ENCODE peak calls at places on chromosome 19, in nine cellular contexts. Q is fibroblast of pulmonary artery, M is mammary epithelial cell, I is dorsolateral prefrontal cortex, Z is transverse colon, N is mucosa of descending colon, J is breast epithelium, O is stomach, A is tibial nerve. E is an unnamed sample.

GRCh38 chr19:33639034-33639681 is 17.4 kb downstream of the CHST8 start:
- DNase-seq in O (no peak), I (no peak), N (no peak), A (no peak), Z (no peak), J (no peak), M (no peak), Q (no peak), E (no peak)

GRCh38 chr19:54523403-54523802 is 20.8 kb downstream of the LAIR2 start:
- DNase-seq in Q (peak), A (no peak), O (no peak), N (no peak), I (no peak), J (no peak), Z (no peak), M (peak), E (peak)

GRCh38 chr19:18430417-18431144 is 7.4 kb downstream of the ISYNA1 start:
- DNase-seq in I (no peak), N (peak), Z (no peak), J (no peak), Q (no peak), M (no peak), O (no peak), A (no peak), E (no peak)

GRCh38 chr19:55209430-55210119 is at the start of gene PTPRH:
- DNase-seq in N (peak), J (no peak), M (no peak), Q (no peak), A (no peak), I (no peak), Z (peak), O (peak), E (no peak)

GRCh38 chr19:34366670-34367423 is 1.9 kb downstream of the GPI start:
- DNase-seq in A (no peak), I (no peak), O (no peak), Q (peak), M (peak), J (no peak), Z (no peak), N (no peak), E (peak)

GRCh38 chr19:10105241-10106099 is 692 bp upstream of the PPAN start:
- DNase-seq in J (no peak), N (no peak), O (no peak), M (no peak), Z (peak), A (no peak), Q (no peak), I (no peak), E (no peak)

GRCh38 chr19:17576758-17577532 is 21.5 kb downstream of the COLGALT1 start:
- DNase-seq in J (no peak), M (peak), A (peak), Z (peak), Q (no peak), O (no peak), N (peak), I (no peak), E (peak)

GRCh38 chr19:17522988-17523872 is 11.8 kb downstream of the PGLS start:
- DNase-seq in Q (no peak), O (peak), A (peak), M (no peak), J (no peak), I (no peak), N (peak), Z (peak), E (no peak)

GRCh38 chr19:54138777-54139256 is 1.3 kb downstream of the CNOT3 start:
- DNase-seq in M (no peak), I (no peak), Z (no peak), O (no peak), N (no peak), A (no peak), J (no peak), Q (no peak), E (no peak)

GRCh38 chr19:3766520-3766919 is 4.0 kb downstream of the MRPL54 start:
- DNase-seq in I (no peak), Z (no peak), M (no peak), O (no peak), N (no peak), Q (no peak), A (no peak), J (no peak), E (no peak)

GRCh38 chr19:8206147-8207087 is 2.8 kb upstream of the CERS4 start:
- DNase-seq in Q (no peak), N (no peak), M (no peak), O (peak), Z (no peak), A (no peak), J (no peak), I (no peak), E (no peak)

GRCh38 chr19:3785464-3785937 is 680 bp downstream of the MATK start:
- DNase-seq in A (no peak), N (peak), J (no peak), Q (no peak), I (peak), M (no peak), O (no peak), Z (no peak), E (peak)

GRCh38 chr19:46714523-46715106 is 2.3 kb downstream of the PRKD2 start:
- DNase-seq in I (no peak), Q (no peak), Z (no peak), J (no peak), O (no peak), A (no peak), M (no peak), N (no peak), E (no peak)

GRCh38 chr19:7789447-7789846 is 26.4 kb downstream of the CLEC4M start:
- DNase-seq in N (peak), Q (no peak), Z (peak), A (no peak), J (no peak), I (no peak), M (no peak), O (no peak), E (no peak)

GRCh38 chr19:44576843-44577565 is 36.4 kb upstream of the IGSF23 start:
- DNase-seq in Z (peak), O (peak), Q (peak), A (no peak), I (no peak), N (no peak), J (no peak), M (peak), E (peak)

GRCh38 chr19:45643927-45644771 is 5.0 kb upstream of the EML2 start:
- DNase-seq in N (no peak), M (no peak), O (no peak), Z (no peak), J (no peak), A (no peak), I (peak), Q (no peak), E (no peak)

GRCh38 chr19:55158848-55159793 is 1.6 kb upstream of the TNNI3 start:
- DNase-seq in N (no peak), I (no peak), Z (no peak), J (no peak), M (no peak), O (no peak), A (no peak), Q (peak), E (peak)

GRCh38 chr19:18408053-18408476 is 10.6 kb upstream of the LRRC25 start:
- DNase-seq in Z (peak), J (no peak), A (no peak), O (peak), I (no peak), Q (no peak), N (no peak), M (no peak), E (no peak)

GRCh38 chr19:36113895-36114762 is 546 bp downstream of the POLR2I start:
- DNase-seq in O (peak), N (peak), Z (peak), I (no peak), A (peak), J (peak), Q (peak), M (peak), E (peak)

GRCh38 chr19:47505506-47505905 is 9.4 kb downstream of the NAPA start:
- DNase-seq in I (no peak), Z (no peak), M (no peak), J (no peak), Q (no peak), A (no peak), O (no peak), N (no peak), E (no peak)

GRCh38 chr19:19587776-19588175 is 30.7 kb downstream of the PBX4 start:
- DNase-seq in Q (no peak), Z (no peak), M (no peak), N (no peak), I (no peak), A (no peak), O (no peak), J (no peak), E (no peak)

GRCh38 chr19:21848706-21849105 is 12.7 kb upstream of the ZNF43 start:
- DNase-seq in N (no peak), O (no peak), Z (no peak), A (no peak), Q (peak), I (no peak), J (no peak), M (peak), E (peak)

GRCh38 chr19:38004505-38005223 is 97.7 kb downstream of the SIPA1L3 start:
- DNase-seq in A (peak), M (peak), I (peak), Q (peak), O (peak), J (peak), Z (peak), N (peak), E (peak)

GRCh38 chr19:27676877-27677276 is 1536.1 kb downstream of the UQCRFS1 start:
- DNase-seq in Q (no peak), M (no peak), N (no peak), Z (no peak), O (no peak), J (no peak), I (no peak), A (no peak), E (no peak)

GRCh38 chr19:18557474-18558201 is at the start of gene KXD1:
- DNase-seq in J (peak), M (peak), A (peak), I (peak), Q (peak), N (peak), Z (peak), O (peak), E (peak)

GRCh38 chr19:37817180-37817911 is 38.0 kb upstream of the ZNF573 start:
- DNase-seq in Z (peak), Q (peak), N (peak), M (no peak), J (peak), O (peak), A (peak), I (peak), E (peak)

GRCh38 chr19:12156254-12157058 is at the start of gene ZNF625:
- DNase-seq in Z (peak), M (peak), O (peak), N (peak), I (peak), J (peak), A (peak), Q (peak), E (peak)

GRCh38 chr19:22784051-22784450 is at the start of gene ZNF99:
- DNase-seq in A (peak), O (no peak), J (peak), Q (no peak), I (peak), Z (no peak), M (no peak), N (no peak), E (no peak)

GRCh38 chr19:44111910-44112463 is 1.2 kb upstream of the ZNF225 start:
- DNase-seq in N (no peak), M (peak), O (no peak), J (no peak), Z (no peak), I (no peak), A (no peak), Q (peak), E (peak)

GRCh38 chr19:18507021-18507726 is 14.7 kb downstream of the ELL start:
- DNase-seq in Z (peak), O (peak), M (no peak), Q (no peak), N (peak), A (no peak), I (peak), J (no peak), E (no peak)

GRCh38 chr19:55579766-55580621 is 654 bp downstream of the ZNF579 start:
- DNase-seq in Q (peak), N (no peak), A (no peak), Z (no peak), I (no peak), M (peak), O (no peak), J (no peak), E (peak)

GRCh38 chr19:24159707-24160106 is 72.7 kb downstream of the ZNF254 start:
- DNase-seq in N (no peak), I (no peak), J (no peak), M (peak), A (no peak), Z (no peak), Q (peak), O (no peak), E (peak)

GRCh38 chr19:6126335-6126974 is 9.0 kb upstream of the ACSBG2 start:
- DNase-seq in A (no peak), J (no peak), I (no peak), Q (peak), Z (no peak), O (no peak), M (peak), N (no peak), E (peak)
- TF ChIP-seq CTCF in A (no peak), J (no peak), I (no peak), Q (peak), Z (peak), O (no peak), M (peak), N (no peak), E (peak)

GRCh38 chr19:40803170-40803856 is 4.3 kb downstream of the EGLN2 start:
- DNase-seq in N (no peak), J (no peak), M (no peak), I (no peak), Q (no peak), O (no peak), Z (no peak), A (no peak), E (no peak)
- H3K4me3 ChIP-seq in N (no peak), J (peak), M (no peak), I (peak), Q (peak), O (no peak), Z (no peak), A (no peak), E (no peak)

DNA sequence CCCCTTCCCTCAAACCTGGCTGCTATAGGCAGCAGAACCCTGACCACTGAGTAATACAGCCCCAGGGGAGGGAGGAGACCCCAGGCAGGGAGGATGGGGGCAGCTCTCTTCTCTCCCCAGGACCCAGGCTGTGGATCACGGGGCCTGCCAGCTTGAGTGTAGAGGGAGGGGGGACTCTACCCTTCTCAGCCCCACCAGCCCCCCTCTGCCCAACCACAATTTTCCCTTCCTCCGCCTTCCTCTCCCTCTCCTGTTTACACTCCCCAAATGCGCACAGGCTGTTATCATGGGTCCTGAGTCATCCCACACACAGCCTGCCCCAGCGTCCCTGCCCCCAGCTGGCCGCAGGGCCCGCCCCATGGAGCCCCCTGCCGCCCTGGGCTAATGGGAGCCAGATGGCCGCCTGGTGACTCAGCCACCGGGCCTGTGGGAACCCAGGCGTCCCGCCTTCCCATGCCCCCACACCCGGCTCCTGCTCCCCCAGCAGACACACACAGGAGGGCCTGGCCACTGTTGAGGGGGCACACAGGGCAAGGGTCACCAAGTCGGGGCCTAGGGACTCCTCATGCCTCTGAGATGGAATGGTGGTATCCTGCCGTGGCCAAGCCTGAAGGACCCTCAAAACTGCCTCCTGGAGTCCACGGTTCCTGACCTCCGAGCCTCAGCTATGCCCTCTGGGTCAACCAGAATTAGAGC is 13.6 kb downstream of the CCDC97 start:
- DNase-seq in Q (peak), J (no peak), M (no peak), Z (peak), A (peak), I (no peak), N (peak), O (peak), E (peak)
- TF ChIP-seq CTCF in Q (no peak), J (no peak), M (no peak), Z (no peak), A (no peak), I (no peak), N (no peak), O (no peak), E (no peak)

DNA sequence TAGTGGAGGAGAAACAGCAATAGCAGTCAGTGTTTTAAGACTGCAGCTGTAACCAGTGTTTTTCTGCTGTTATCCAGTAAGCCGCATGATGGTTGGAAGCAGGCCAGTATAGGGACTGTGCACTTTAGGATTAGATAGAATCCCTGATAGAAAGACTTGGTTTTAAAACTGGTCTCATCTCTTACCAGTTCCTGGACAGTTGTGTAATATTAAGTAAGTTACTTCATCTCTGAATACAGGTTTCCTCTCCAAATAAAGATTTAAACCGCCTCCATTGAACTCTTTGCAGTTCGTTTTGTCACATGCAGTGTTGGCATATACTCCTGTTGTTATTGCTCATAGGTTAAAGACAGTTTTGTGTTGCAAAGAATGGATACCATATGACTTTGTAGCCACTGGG is 25.6 kb downstream of the URI1 start:
- DNase-seq in I (no peak), Q (peak), M (no peak), A (no peak), J (no peak), N (no peak), Z (no peak), O (no peak), E (peak)
- H3K4me3 ChIP-seq in I (no peak), Q (no peak), M (no peak), A (no peak), J (no peak), N (no peak), Z (no peak), O (no peak), E (no peak)

GRCh38 chr19:58572818-58573657 is at the start of gene MZF1:
- DNase-seq in A (peak), Q (peak), M (peak), I (peak), J (peak), O (peak), N (peak), Z (peak), E (peak)
- TF ChIP-seq CTCF in A (peak), Q (no peak), M (no peak), I (no peak), J (peak), O (no peak), N (no peak), Z (peak), E (peak)

DNA sequence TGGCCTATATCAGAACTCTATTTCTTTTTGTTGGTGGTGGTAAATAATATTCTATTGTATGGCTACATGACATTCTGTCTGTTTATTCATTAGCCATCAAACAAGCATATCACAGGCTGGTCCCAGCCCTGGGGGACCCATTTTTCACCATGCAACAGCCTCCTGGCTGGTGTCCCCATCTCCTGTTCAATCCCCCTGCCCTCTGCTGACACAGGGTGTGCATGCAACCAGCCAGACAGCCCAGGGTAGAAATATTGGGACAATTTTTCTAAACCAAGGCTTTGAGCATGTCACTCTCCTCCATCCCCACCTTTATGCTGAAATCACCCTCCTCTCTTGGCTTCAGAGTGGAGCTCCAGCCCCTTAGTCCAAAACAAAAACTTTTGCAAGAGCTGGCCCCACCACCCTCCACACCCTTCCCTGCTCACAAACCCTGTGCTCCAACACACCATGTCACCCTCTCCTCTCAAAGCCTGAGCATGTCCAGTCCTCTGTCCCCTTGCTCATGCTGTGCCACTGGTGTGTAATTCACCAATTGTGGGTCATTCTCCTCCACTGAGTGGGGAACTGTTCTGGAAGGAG is 153.0 kb upstream of the UQCRFS1 start:
- DNase-seq in O (no peak), I (no peak), N (no peak), Q (no peak), J (no peak), M (no peak), Z (no peak), A (no peak), E (no peak)
- H3K4me3 ChIP-seq in O (no peak), I (no peak), N (no peak), Q (no peak), J (no peak), M (no peak), Z (no peak), A (no peak), E (no peak)

GRCh38 chr19:5154129-5154798 is 185.4 kb downstream of the KDM4B start:
- DNase-seq in A (no peak), I (no peak), Q (peak), N (no peak), M (no peak), J (no peak), Z (peak), O (peak), E (no peak)
- TF ChIP-seq CTCF in A (peak), I (peak), Q (peak), N (peak), M (peak), J (no peak), Z (peak), O (no peak), E (peak)

GRCh38 chr19:2623743-2624142 is 78.8 kb downstream of the GNG7 start:
- DNase-seq in Q (no peak), Z (no peak), J (no peak), O (no peak), I (no peak), A (no peak), M (no peak), N (no peak), E (no peak)
- H3K4me3 ChIP-seq in Q (no peak), Z (no peak), J (no peak), O (no peak), I (no peak), A (no peak), M (no peak), N (no peak), E (no peak)